ENCODE peak calls at places on chromosomes 3 and 15, in four cellular contexts. X is hepatocyte; S is osteoblast; D is CD4-positive, alpha-beta memory T cell. K is an unnamed sample. For H3K27me3, the result is how much of the 10 kb centered on the place peaks cover.

GRCh38 chr15:78083687-78084358 is 6.3 kb upstream of the TBC1D2B start:
- DNase-seq in X (no peak), S (peak), D (no peak), K (no peak)

GRCh38 chr3:188776447-188776846 is 395.3 kb upstream of the TPRG1 start:
- DNase-seq in X (no peak), S (no peak), D (no peak), K (no peak)

GRCh38 chr3:126442099-126442848 is 33.4 kb downstream of the ZXDC start:
- DNase-seq in X (no peak), S (no peak), D (no peak), K (peak)

GRCh38 chr3:171187706-171188290 is 161.3 kb upstream of the SLC2A2 start:
- DNase-seq in X (peak), S (no peak), D (peak), K (peak)

GRCh38 chr3:48716508-48716981 is 476 bp downstream of the IP6K2 start:
- DNase-seq in X (no peak), S (no peak), D (peak), K (peak)

GRCh38 chr3:79729096-79729495 is 38.7 kb downstream of the ROBO1 start:
- DNase-seq in X (peak), S (no peak), D (no peak), K (no peak)

GRCh38 chr3:33194303-33194702 is 24.3 kb downstream of the SUSD5 start:
- DNase-seq in X (no peak), S (no peak), D (no peak), K (no peak)

GRCh38 chr3:194079702-194080172 is 56.2 kb upstream of the HES1 start:
- DNase-seq in X (no peak), S (no peak), D (no peak), K (no peak)

DNA sequence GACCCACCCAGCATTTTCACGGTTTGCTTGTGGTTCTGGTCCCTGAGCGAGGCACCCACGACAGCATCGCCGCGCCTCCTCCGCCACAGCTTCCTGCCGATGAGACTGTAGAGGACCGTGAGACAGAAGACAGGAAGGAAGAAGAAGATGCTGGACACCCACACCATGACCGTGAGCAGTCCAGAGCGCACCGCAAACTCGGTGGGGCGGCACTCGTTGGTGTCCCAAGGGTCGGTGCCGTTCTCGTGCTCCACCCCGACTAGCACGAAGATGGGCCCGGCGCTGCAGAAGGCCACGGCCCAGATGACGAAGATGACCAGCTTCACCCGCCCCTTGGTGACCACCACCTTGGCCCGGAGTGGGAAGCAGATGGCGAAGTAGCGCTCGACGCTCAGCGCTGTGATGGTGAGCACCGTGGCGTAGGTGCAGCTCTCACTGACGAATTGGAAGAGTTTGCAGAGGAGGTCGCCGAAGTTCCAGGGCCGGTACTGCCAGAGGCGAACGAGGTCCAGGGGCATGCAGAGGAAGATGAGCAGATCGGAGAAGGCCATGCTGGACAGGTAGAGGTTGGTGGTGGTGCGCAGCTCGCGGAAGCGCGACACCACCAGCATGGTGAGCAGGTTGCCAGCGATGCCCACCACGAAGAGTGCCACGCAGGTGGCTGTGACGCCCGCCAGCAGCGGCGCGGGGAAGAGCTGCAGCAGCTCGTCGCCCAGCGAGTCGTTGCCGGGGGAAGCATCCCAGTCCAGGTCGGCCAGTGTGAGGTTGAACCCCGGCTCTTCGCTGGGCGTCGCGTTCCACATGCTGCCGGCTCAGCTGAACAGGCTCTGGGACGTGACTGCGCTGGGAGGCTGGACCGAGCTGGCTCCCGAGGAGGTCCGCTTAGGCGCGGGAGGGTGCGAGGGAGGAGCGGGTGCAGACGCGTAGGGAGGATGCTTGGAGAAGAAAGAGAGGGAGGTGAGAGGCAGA is at the start of gene GHSR:
- DNase-seq in X (no peak), S (peak), D (no peak), K (peak)
- H3K27me3 ChIP-seq in X (half or more), S (half or more), D (under half), K (half or more)

DNA sequence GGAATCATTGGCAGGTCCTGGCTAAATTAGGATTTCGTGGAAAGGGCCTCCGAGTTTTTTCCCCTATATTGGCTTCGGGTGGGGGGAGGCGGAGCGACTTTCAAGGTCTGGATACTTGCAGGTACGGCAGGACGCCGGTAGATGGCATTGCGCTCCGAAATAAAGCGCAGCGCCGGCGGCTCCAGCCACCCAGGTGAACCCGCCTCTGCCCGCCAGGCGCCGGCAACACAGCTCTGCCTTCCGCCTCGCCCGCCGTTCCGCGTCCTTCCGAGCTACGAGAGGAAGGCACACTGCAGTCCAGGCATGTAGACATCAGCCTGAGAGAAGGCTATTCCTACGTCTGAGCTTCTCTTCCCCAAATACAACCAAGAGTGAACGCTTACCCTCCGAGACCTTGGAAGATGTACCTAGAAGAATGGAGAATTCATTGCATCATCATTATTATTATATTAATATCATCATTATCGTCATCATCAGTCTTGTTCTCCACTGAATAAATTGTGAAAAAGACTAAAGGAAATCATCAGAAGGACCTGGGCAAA is 514.1 kb downstream of the MECOM start:
- DNase-seq in X (peak), S (peak), D (peak), K (peak)
- H3K27me3 ChIP-seq in X (under half), S (under half), D (under half), K (half or more)

GRCh38 chr3:147392083-147392916 is 14.0 kb downstream of the ZIC4 start:
- DNase-seq in X (peak), S (no peak), D (no peak), K (peak)
- H3K27me3 ChIP-seq in X (half or more), S (half or more), D (under half), K (half or more)

DNA sequence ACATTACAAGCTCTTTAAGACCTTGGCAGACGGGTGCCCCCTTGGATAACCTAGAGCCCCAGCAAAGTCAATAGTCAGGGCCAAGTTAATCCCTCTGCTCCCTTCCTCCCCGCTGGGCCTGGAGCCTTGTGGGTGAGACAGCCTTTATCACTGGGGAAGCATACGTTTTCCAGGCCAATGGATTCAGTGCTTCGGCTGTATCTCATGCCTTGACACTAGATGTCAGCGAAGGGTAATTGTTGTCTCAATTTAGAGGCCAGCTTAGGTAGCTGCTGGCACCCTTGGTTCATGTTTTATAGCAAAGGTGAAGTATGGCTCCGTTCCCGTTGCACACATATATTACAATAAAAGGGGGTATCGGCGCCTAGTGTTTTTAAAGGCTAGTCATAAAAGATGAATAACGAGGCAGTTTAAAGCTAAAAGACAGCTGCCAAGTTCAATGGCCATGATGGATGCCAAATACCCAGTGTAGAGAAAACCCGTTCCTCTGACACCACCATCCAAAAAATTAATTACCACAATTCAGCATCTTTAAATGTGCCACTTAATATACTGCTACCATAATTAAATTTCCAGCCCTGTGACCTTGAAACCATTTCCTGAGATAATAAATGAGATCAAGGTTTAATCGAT is 52.3 kb upstream of the BNIP2 start:
- DNase-seq in X (peak), S (peak), D (no peak), K (peak)
- H3K27me3 ChIP-seq in X (under half), S (under half), D (under half), K (under half)